ENCODE peak calls at places on chromosomes 5 and 9, in five cellular contexts. R is A549, C is IMR-90, B is stomach, W is testis. L is an unnamed sample.
A peak's percentile ranks its signal among the peaks of the same experiment; 100 is the strongest.

GRCh38 chr5:147101654-147102053 is 133.2 kb upstream of the STK32A start:
- DNase-seq in R (no peak), C (no peak), B (no peak), W (no peak), L (no peak)

GRCh38 chr9:98330831-98331230 is 75.4 kb upstream of the TBC1D2 start:
- DNase-seq in R (no peak), C (peak; percentile 97), B (no peak), W (no peak), L (no peak)

GRCh38 chr9:135348076-135348787 is 131.3 kb upstream of the PPP1R26 start:
- DNase-seq in R (no peak), C (no peak), B (no peak), W (no peak), L (no peak)

GRCh38 chr9:97382099-97382718 is 29.7 kb upstream of the TDRD7 start:
- DNase-seq in R (no peak), C (no peak), B (no peak), W (no peak), L (no peak)

GRCh38 chr9:91361294-91362201 is at the start of gene AUH:
- DNase-seq in R (peak; percentile 73), C (peak; percentile 67), B (peak; percentile 89), W (peak; percentile 86), L (peak; percentile 99)

GRCh38 chr5:4295663-4296339 is 700.2 kb downstream of the IRX1 start:
- DNase-seq in R (no peak), C (no peak), B (no peak), W (peak; percentile 26), L (peak; percentile 4)

GRCh38 chr5:180343110-180343845 is 9.9 kb downstream of the GFPT2 start:
- DNase-seq in R (no peak), C (peak; percentile 41), B (no peak), W (no peak), L (peak; percentile 64)

GRCh38 chr5:88886756-88887741 is 4.1 kb upstream of the MEF2C start:
- DNase-seq in R (no peak), C (no peak), B (no peak), W (no peak), L (no peak)

GRCh38 chr9:84170521-84171141 is 169.9 kb downstream of the SLC28A3 start:
- DNase-seq in R (peak; percentile 30), C (peak; percentile 98), B (peak; percentile 64), W (peak; percentile 64), L (peak; percentile 93)

GRCh38 chr5:124277767-124278536 is 468.5 kb downstream of the ZNF608 start:
- DNase-seq in R (no peak), C (no peak), B (no peak), W (no peak), L (no peak)

GRCh38 chr5:415928-416635 is 26.9 kb upstream of the EXOC3 start:
- DNase-seq in R (no peak), C (no peak), B (no peak), W (no peak), L (no peak)

GRCh38 chr5:128436825-128437224 is 101.2 kb downstream of the FBN2 start:
- DNase-seq in R (peak; percentile 26), C (peak; percentile 93), B (no peak), W (no peak), L (peak; percentile 2)

GRCh38 chr9:97889941-97890557 is 32.3 kb downstream of the TRMO start:
- DNase-seq in R (peak; percentile 46), C (no peak), B (peak; percentile 45), W (peak; percentile 49), L (peak; percentile 73)

GRCh38 chr5:76025069-76025468 is 58.1 kb upstream of the SV2C start:
- DNase-seq in R (no peak), C (no peak), B (no peak), W (no peak), L (no peak)

GRCh38 chr5:132467292-132467984 is 23.1 kb downstream of the IRF1 start:
- DNase-seq in R (no peak), C (no peak), B (no peak), W (no peak), L (no peak)

GRCh38 chr9:16385590-16386578 is 484.6 kb downstream of the BNC2 start:
- DNase-seq in R (no peak), C (peak; percentile 80), B (no peak), W (no peak), L (no peak)

DNA sequence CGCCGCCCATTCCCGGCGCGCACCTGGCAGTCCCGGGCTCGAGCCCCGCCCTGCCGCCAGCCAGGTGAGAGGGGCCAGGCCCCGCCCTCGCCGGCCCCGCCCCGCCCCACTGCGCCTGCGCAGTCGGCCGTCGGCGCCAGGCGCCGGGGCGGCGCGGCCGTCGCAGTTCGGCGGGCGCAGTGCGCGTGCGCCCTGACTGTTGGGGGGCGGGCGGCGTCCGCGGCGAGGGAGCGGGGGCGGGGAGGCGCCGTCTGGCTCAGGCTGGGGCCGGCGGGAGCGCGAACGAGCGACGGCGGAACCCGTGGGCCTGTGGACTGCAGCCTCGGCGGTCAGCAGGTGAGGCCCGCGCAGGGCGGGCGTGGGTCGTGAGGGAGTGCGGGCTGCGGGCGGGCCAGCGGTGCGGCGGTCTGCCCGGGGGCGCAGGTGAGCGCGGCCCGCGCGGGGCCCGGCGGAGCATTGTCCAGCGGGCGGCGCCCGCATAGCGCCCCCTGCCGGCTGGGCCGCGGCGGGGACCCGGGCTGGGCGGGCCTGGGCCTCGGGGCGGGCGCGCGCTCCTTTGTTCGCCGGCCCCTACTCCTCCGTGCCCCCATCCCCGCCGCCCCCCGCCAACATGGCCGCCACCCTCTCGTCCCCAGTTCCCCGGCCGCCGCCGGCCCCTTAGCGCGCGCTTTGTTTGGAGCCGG is at the start of gene SPIN1:
- DNase-seq in R (peak; percentile 77), C (peak; percentile 62), B (peak; percentile 84), W (peak; percentile 76), L (peak; percentile 95)
- TF ChIP-seq POLR2A in R (peak; percentile 61), C (peak; percentile 30), B (no peak), W (no peak), L (peak; percentile 60)

GRCh38 chr5:138465288-138466057 is at the start of gene EGR1:
- DNase-seq in R (peak; percentile 88), C (peak; percentile 94), B (peak; percentile 95), W (peak; percentile 97), L (peak; percentile 75)
- TF ChIP-seq POLR2A in R (peak; percentile 44), C (no peak), B (peak; percentile 64), W (peak; percentile 45), L (peak; percentile 79)

GRCh38 chr5:32174011-32174866 is at the start of gene GOLPH3:
- DNase-seq in R (peak; percentile 87), C (peak; percentile 83), B (peak; percentile 95), W (peak; percentile 95), L (peak; percentile 95)

GRCh38 chr5:32172908-32173393 is 1.2 kb downstream of the GOLPH3 start:
- DNase-seq in R (peak; percentile 10), C (no peak), B (no peak), W (no peak), L (no peak)

GRCh38 chr5:32168460-32169033 is 5.6 kb downstream of the GOLPH3 start:
- DNase-seq in R (no peak), C (no peak), B (no peak), W (peak; percentile 22), L (no peak)

GRCh38 chr5:32170303-32171170 is 3.6 kb downstream of the GOLPH3 start:
- DNase-seq in R (no peak), C (peak; percentile 93), B (no peak), W (no peak), L (no peak)

DNA sequence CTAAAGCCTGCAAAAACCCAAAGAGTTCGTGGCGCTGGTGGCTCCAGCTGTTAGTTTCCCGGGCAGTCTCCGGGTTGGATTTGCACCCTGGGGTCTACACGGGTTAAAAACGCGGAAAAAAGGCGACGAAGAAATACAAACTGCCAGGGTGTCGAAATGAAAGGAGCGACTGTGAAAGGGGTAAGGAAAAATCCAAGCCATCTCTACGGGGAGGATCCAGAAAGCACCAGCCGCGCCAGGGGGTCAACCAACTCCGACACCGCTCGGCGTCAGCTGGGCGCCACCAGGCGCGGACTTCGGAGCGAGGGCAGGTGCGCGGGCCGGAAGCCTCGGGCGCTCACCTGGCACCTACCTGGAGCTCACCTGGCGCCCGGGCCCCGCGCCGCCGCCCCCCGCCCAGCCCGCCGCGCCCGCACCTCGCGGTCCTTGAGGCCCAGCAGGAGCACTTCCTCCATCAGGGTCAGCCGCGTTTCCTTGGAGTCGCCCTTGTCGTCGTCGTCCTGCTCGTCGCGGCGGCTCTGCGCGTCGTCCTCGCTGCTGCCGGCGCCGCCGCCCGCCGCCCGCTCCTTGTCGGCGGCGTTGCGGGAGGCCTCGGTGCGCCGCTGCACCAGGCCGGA is 617 bp downstream of the GOLPH3 start:
- DNase-seq in R (peak; percentile 51), C (peak; percentile 52), B (peak; percentile 77), W (peak; percentile 79), L (peak; percentile 45)
- TF ChIP-seq POLR2A in R (no peak), C (no peak), B (no peak), W (no peak), L (no peak)

GRCh38 chr5:55535199-55535905 is 588 bp upstream of the PLPP1 start:
- DNase-seq in R (no peak), C (peak; percentile 4), B (no peak), W (no peak), L (no peak)
- TF ChIP-seq POLR2A in R (no peak), C (no peak), B (no peak), W (no peak), L (no peak)

DNA sequence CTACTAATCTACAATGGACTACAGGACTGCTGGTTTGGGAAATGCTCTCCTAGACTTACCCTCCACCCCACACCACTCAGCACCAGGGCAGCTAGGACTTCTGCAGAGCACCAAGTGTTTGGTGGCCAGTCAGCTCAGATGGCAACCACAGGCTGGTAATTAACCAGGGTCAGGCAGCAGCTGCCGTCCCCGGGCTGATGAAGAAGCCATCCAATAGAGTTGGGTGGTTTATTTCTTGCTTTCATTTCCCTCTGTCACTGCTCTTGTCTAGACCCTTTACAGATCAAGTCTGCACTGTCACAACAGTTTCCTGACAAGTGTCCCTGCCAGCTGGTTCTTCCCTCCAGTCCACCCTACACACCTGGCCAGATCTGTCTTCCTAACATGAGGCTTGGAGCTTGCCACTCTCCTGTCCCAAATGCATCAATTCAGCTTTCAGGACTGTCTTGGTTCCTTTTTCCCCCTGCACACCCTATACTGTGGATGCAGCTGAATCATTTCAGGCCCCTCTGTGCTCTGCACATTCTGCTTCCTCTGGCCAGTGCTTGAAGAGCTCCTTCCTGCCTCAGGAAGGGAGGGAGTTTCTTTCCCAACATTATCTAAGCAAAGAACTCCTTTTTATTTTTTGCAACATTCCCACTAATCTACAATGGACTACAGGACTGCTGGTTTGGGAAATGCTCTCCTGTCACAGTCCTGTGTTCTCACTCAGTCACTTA is 30.2 kb upstream of the HSPA9 start:
- DNase-seq in R (no peak), C (no peak), B (no peak), W (no peak), L (no peak)
- TF ChIP-seq POLR2A in R (no peak), C (no peak), B (no peak), W (no peak), L (no peak)

GRCh38 chr9:35111006-35111933 is 4.4 kb downstream of the ATOSB start:
- DNase-seq in R (peak; percentile 96), C (peak; percentile 99), B (peak; percentile 99), W (peak; percentile 99), L (peak; percentile 65)
- TF ChIP-seq POLR2A in R (peak; percentile 66), C (peak; percentile 89), B (no peak), W (no peak), L (peak; percentile 65)

GRCh38 chr5:138337685-138338410 is at the start of gene FAM53C:
- DNase-seq in R (peak; percentile 84), C (peak; percentile 89), B (peak; percentile 95), W (peak; percentile 89), L (peak; percentile 74)
- TF ChIP-seq POLR2A in R (peak; percentile 100), C (peak; percentile 100), B (peak; percentile 87), W (peak; percentile 64), L (peak; percentile 100)